ENCODE peak calls at places on chromosomes 3 and 15, in ten cellular contexts. L is progenitor cell of endocrine pancreas; I is kidney; V is naive thymus-derived CD8-positive, alpha-beta T cell; S is HTR-8/SVneo; R is heart right ventricle; D is activated CD4-positive, alpha-beta T cell treated with anti-CD3 and anti-CD28 coated beads, Interleukin-2, amount 50 U/mL, for 24 hours; U is PC-9; C is GM20000; M is activated naive CD8-positive, alpha-beta T cell treated with anti-CD3 and anti-CD28 coated beads, Interleukin-2, amount 50 U/mL, for 16 hours. H is an unnamed sample.

GRCh38 chr3:45816544-45816943 is 20.2 kb upstream of the SLC6A20 start:
- DNase-seq in L (no peak), I (no peak), V (no peak), S (no peak), R (peak), D (no peak), U (no peak), C (no peak), M (no peak), H (peak)

GRCh38 chr3:13557926-13558325 is 9.0 kb downstream of the FBLN2 start:
- DNase-seq in L (no peak), I (no peak), V (no peak), S (no peak), R (no peak), D (no peak), U (no peak), C (no peak), M (no peak), H (no peak)

GRCh38 chr15:99431661-99432091 is 134.1 kb upstream of the MEF2A start:
- DNase-seq in L (no peak), I (peak), V (no peak), S (no peak), R (no peak), D (no peak), U (no peak), C (no peak), M (no peak), H (peak)

GRCh38 chr3:29612536-29612935 is 331.7 kb downstream of the RBMS3 start:
- DNase-seq in L (no peak), I (no peak), V (no peak), S (no peak), R (no peak), D (no peak), U (no peak), C (no peak), M (no peak), H (no peak)

GRCh38 chr15:59116141-59116540 is 11.2 kb downstream of the CCNB2 start:
- DNase-seq in L (no peak), I (no peak), V (no peak), S (no peak), R (no peak), D (no peak), U (no peak), C (no peak), M (no peak), H (no peak)

GRCh38 chr3:108441081-108441507 is 69.3 kb downstream of the MYH15 start:
- DNase-seq in L (no peak), I (no peak), V (no peak), S (no peak), R (no peak), D (no peak), U (no peak), C (no peak), M (no peak), H (no peak)

GRCh38 chr3:141578197-141578596 is 91.4 kb downstream of the RASA2 start:
- DNase-seq in L (no peak), I (no peak), V (no peak), S (no peak), R (no peak), D (no peak), U (no peak), C (no peak), M (no peak), H (no peak)

GRCh38 chr3:79019137-79019923 is 748.5 kb downstream of the ROBO1 start:
- DNase-seq in L (peak), I (peak), V (peak), S (peak), R (peak), D (no peak), U (peak), C (peak), M (no peak), H (peak)

GRCh38 chr3:114362815-114363214 is 69.0 kb downstream of the TIGIT start:
- DNase-seq in L (no peak), I (no peak), V (no peak), S (peak), R (no peak), D (no peak), U (no peak), C (peak), M (no peak), H (no peak)

GRCh38 chr15:72585659-72586058 is 68.8 kb upstream of the GOLGA6B start:
- DNase-seq in L (no peak), I (no peak), V (no peak), S (no peak), R (no peak), D (no peak), U (no peak), C (no peak), M (no peak), H (no peak)

GRCh38 chr3:23035927-23036640 is 167.0 kb upstream of the UBE2E2 start:
- DNase-seq in L (no peak), I (no peak), V (no peak), S (no peak), R (no peak), D (no peak), U (peak), C (no peak), M (no peak), H (no peak)

GRCh38 chr3:135516143-135516542 is 449.4 kb upstream of the PPP2R3A start:
- DNase-seq in L (no peak), I (no peak), V (no peak), S (no peak), R (no peak), D (no peak), U (no peak), C (no peak), M (no peak), H (no peak)

GRCh38 chr3:124620600-124621063 is 109.6 kb upstream of the UMPS start:
- DNase-seq in L (no peak), I (no peak), V (no peak), S (peak), R (peak), D (no peak), U (peak), C (peak), M (no peak), H (no peak)

GRCh38 chr15:91465696-91466095 is 365.6 kb downstream of the SV2B start:
- DNase-seq in L (no peak), I (no peak), V (no peak), S (no peak), R (no peak), D (no peak), U (no peak), C (no peak), M (no peak), H (no peak)

GRCh38 chr3:151309566-151309965 is 7.1 kb downstream of the GPR87 start:
- DNase-seq in L (no peak), I (no peak), V (no peak), S (no peak), R (no peak), D (no peak), U (no peak), C (no peak), M (no peak), H (no peak)

GRCh38 chr3:129139911-129140310 is 18.3 kb upstream of the RAB43 start:
- DNase-seq in L (no peak), I (no peak), V (no peak), S (no peak), R (no peak), D (no peak), U (no peak), C (no peak), M (no peak), H (no peak)

GRCh38 chr3:169914321-169914720 is 2.9 kb downstream of the SAMD7 start:
- DNase-seq in L (no peak), I (no peak), V (no peak), S (no peak), R (no peak), D (no peak), U (peak), C (no peak), M (no peak), H (no peak)

GRCh38 chr3:189529889-189530288 is 101.3 kb upstream of the TP63 start:
- DNase-seq in L (no peak), I (no peak), V (no peak), S (no peak), R (no peak), D (no peak), U (no peak), C (no peak), M (no peak), H (no peak)

GRCh38 chr3:122774564-122774963 is 19.1 kb downstream of the HSPBAP1 start:
- DNase-seq in L (no peak), I (no peak), V (no peak), S (no peak), R (no peak), D (no peak), U (no peak), C (peak), M (no peak), H (no peak)

GRCh38 chr15:63190993-63191392 is 1.6 kb downstream of the RAB8B start:
- DNase-seq in L (no peak), I (no peak), V (no peak), S (no peak), R (no peak), D (no peak), U (no peak), C (no peak), M (no peak), H (no peak)

GRCh38 chr15:51180534-51180933 is 85.8 kb upstream of the TNFAIP8L3 start:
- DNase-seq in L (no peak), I (no peak), V (no peak), S (no peak), R (no peak), D (no peak), U (no peak), C (no peak), M (no peak), H (no peak)

GRCh38 chr15:90836296-90836871 is 32.0 kb upstream of the FURIN start:
- DNase-seq in L (no peak), I (no peak), V (no peak), S (peak), R (peak), D (no peak), U (no peak), C (no peak), M (no peak), H (no peak)

GRCh38 chr3:172129868-172130751 is 90.7 kb downstream of the FNDC3B start:
- DNase-seq in L (no peak), I (peak), V (no peak), S (peak), R (peak), D (peak), U (peak), C (no peak), M (no peak), H (peak)

GRCh38 chr3:161914703-161915102 is 418.1 kb downstream of the OTOL1 start:
- DNase-seq in L (peak), I (no peak), V (no peak), S (peak), R (peak), D (no peak), U (no peak), C (no peak), M (no peak), H (peak)

GRCh38 chr3:151107701-151108100 is 22.2 kb downstream of the MED12L start:
- DNase-seq in L (no peak), I (no peak), V (no peak), S (no peak), R (no peak), D (no peak), U (peak), C (no peak), M (no peak), H (no peak)

GRCh38 chr3:64445318-64446300 is 220.3 kb upstream of the PRICKLE2 start:
- DNase-seq in L (peak), I (peak), V (no peak), S (peak), R (no peak), D (no peak), U (no peak), C (peak), M (no peak), H (peak)

GRCh38 chr3:103308921-103309320 is 874.1 kb downstream of the ZPLD1 start:
- DNase-seq in L (no peak), I (no peak), V (no peak), S (no peak), R (no peak), D (no peak), U (no peak), C (no peak), M (no peak), H (no peak)

GRCh38 chr3:58116161-58116955 is 94.4 kb downstream of the DNASE1L3 start:
- DNase-seq in L (no peak), I (peak), V (peak), S (no peak), R (no peak), D (peak), U (no peak), C (peak), M (peak), H (no peak)

H was measured in uterus.